ENCODE peak calls at places on chromosomes 1 and 21, in seven cellular contexts. One of them, this sample, is unnamed.

GRCh38 chr1:52358851-52359497 is 7.0 kb downstream of the CC2D1B start:
- DNase-seq in right atrium auricular region: no peak
- DNase-seq in AG09309: no peak
- DNase-seq in heart right ventricle: no peak
- DNase-seq in fibroblast of the aortic adventitia: no peak
- DNase-seq in cardiac fibroblast: no peak
- DNase-seq in colonic mucosa: no peak
- DNase-seq in this sample: no peak

GRCh38 chr1:65209005-65209885 is 61.2 kb downstream of the AK4 start:
- DNase-seq in right atrium auricular region: no peak
- DNase-seq in AG09309: no peak
- DNase-seq in heart right ventricle: no peak
- DNase-seq in fibroblast of the aortic adventitia: peak
- DNase-seq in cardiac fibroblast: peak
- DNase-seq in colonic mucosa: peak
- DNase-seq in this sample: peak

GRCh38 chr21:34545079-34545884 is 33.3 kb upstream of the KCNE1 start:
- DNase-seq in right atrium auricular region: peak
- DNase-seq in AG09309: no peak
- DNase-seq in heart right ventricle: no peak
- DNase-seq in fibroblast of the aortic adventitia: peak
- DNase-seq in cardiac fibroblast: peak
- DNase-seq in colonic mucosa: peak
- DNase-seq in this sample: peak

GRCh38 chr1:150877220-150877516 is 769 bp upstream of the ARNT start:
- DNase-seq in right atrium auricular region: no peak
- DNase-seq in AG09309: no peak
- DNase-seq in heart right ventricle: no peak
- DNase-seq in fibroblast of the aortic adventitia: no peak
- DNase-seq in cardiac fibroblast: no peak
- DNase-seq in colonic mucosa: no peak
- DNase-seq in this sample: no peak

GRCh38 chr1:112079446-112079845 is 90.0 kb upstream of the KCND3 start:
- DNase-seq in right atrium auricular region: no peak
- DNase-seq in AG09309: no peak
- DNase-seq in heart right ventricle: no peak
- DNase-seq in fibroblast of the aortic adventitia: no peak
- DNase-seq in cardiac fibroblast: no peak
- DNase-seq in colonic mucosa: no peak
- DNase-seq in this sample: no peak

GRCh38 chr1:78279051-78279450 is 211.7 kb upstream of the PTGFR start:
- DNase-seq in right atrium auricular region: no peak
- DNase-seq in AG09309: peak
- DNase-seq in heart right ventricle: no peak
- DNase-seq in fibroblast of the aortic adventitia: peak
- DNase-seq in cardiac fibroblast: peak
- DNase-seq in colonic mucosa: no peak
- DNase-seq in this sample: peak

GRCh38 chr1:218350909-218351616 is 5.9 kb downstream of the TGFB2 start:
- DNase-seq in right atrium auricular region: no peak
- DNase-seq in AG09309: no peak
- DNase-seq in heart right ventricle: no peak
- DNase-seq in fibroblast of the aortic adventitia: peak
- DNase-seq in cardiac fibroblast: peak
- DNase-seq in colonic mucosa: no peak
- DNase-seq in this sample: peak

GRCh38 chr21:41801256-41801655 is 34.4 kb upstream of the RIPK4 start:
- DNase-seq in right atrium auricular region: no peak
- DNase-seq in AG09309: no peak
- DNase-seq in heart right ventricle: no peak
- DNase-seq in fibroblast of the aortic adventitia: no peak
- DNase-seq in cardiac fibroblast: no peak
- DNase-seq in colonic mucosa: no peak
- DNase-seq in this sample: no peak

GRCh38 chr1:45266151-45266801 is 59.9 kb upstream of the ZSWIM5 start:
- DNase-seq in right atrium auricular region: peak
- DNase-seq in AG09309: peak
- DNase-seq in heart right ventricle: peak
- DNase-seq in fibroblast of the aortic adventitia: peak
- DNase-seq in cardiac fibroblast: peak
- DNase-seq in colonic mucosa: peak
- DNase-seq in this sample: peak

GRCh38 chr1:109255673-109256072 is 6.3 kb downstream of the CELSR2 start:
- DNase-seq in right atrium auricular region: no peak
- DNase-seq in AG09309: no peak
- DNase-seq in heart right ventricle: no peak
- DNase-seq in fibroblast of the aortic adventitia: no peak
- DNase-seq in cardiac fibroblast: no peak
- DNase-seq in colonic mucosa: no peak
- DNase-seq in this sample: no peak

GRCh38 chr1:109254621-109255096 is 5.3 kb downstream of the CELSR2 start:
- DNase-seq in right atrium auricular region: no peak
- DNase-seq in AG09309: no peak
- DNase-seq in heart right ventricle: no peak
- DNase-seq in fibroblast of the aortic adventitia: no peak
- DNase-seq in cardiac fibroblast: no peak
- DNase-seq in colonic mucosa: no peak
- DNase-seq in this sample: no peak

GRCh38 chr1:109255097-109255651 is 5.8 kb downstream of the CELSR2 start:
- DNase-seq in right atrium auricular region: no peak
- DNase-seq in AG09309: no peak
- DNase-seq in heart right ventricle: no peak
- DNase-seq in fibroblast of the aortic adventitia: no peak
- DNase-seq in cardiac fibroblast: no peak
- DNase-seq in colonic mucosa: no peak
- DNase-seq in this sample: no peak

GRCh38 chr1:109252893-109253802 is 3.8 kb downstream of the CELSR2 start:
- DNase-seq in right atrium auricular region: no peak
- DNase-seq in AG09309: no peak
- DNase-seq in heart right ventricle: no peak
- DNase-seq in fibroblast of the aortic adventitia: no peak
- DNase-seq in cardiac fibroblast: peak
- DNase-seq in colonic mucosa: no peak
- DNase-seq in this sample: no peak

GRCh38 chr1:109253803-109254620 is 4.7 kb downstream of the CELSR2 start:
- DNase-seq in right atrium auricular region: no peak
- DNase-seq in AG09309: no peak
- DNase-seq in heart right ventricle: no peak
- DNase-seq in fibroblast of the aortic adventitia: peak
- DNase-seq in cardiac fibroblast: peak
- DNase-seq in colonic mucosa: no peak
- DNase-seq in this sample: peak
- H3K4me3 ChIP-seq in right atrium auricular region: no peak
- H3K4me3 ChIP-seq in AG09309: no peak
- H3K4me3 ChIP-seq in heart right ventricle: no peak
- H3K4me3 ChIP-seq in fibroblast of the aortic adventitia: no peak
- H3K4me3 ChIP-seq in cardiac fibroblast: no peak
- H3K4me3 ChIP-seq in colonic mucosa: no peak
- H3K4me3 ChIP-seq in this sample: no peak

DNA sequence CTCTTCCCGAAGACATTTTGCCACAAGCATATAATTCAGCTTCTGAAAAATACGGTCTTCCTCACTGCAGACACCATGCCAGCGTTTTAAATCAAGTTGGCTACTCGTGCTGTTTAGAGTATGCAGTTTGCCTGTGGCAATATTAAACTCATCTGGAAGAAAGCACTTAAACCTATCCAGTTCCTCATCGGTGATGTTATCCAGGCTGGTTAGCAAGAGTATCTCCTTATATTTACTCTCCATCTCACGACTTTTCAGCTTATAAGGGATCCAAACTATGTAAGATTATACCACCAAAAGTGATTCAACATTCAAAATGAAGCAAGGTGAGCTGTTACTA is 9.7 kb upstream of the IFI16 start:
- DNase-seq in right atrium auricular region: no peak
- DNase-seq in AG09309: no peak
- DNase-seq in heart right ventricle: no peak
- DNase-seq in fibroblast of the aortic adventitia: no peak
- DNase-seq in cardiac fibroblast: no peak
- DNase-seq in colonic mucosa: no peak
- DNase-seq in this sample: no peak
- H3K4me3 ChIP-seq in right atrium auricular region: peak
- H3K4me3 ChIP-seq in AG09309: peak
- H3K4me3 ChIP-seq in heart right ventricle: peak
- H3K4me3 ChIP-seq in fibroblast of the aortic adventitia: peak
- H3K4me3 ChIP-seq in cardiac fibroblast: peak
- H3K4me3 ChIP-seq in colonic mucosa: peak
- H3K4me3 ChIP-seq in this sample: peak

DNA sequence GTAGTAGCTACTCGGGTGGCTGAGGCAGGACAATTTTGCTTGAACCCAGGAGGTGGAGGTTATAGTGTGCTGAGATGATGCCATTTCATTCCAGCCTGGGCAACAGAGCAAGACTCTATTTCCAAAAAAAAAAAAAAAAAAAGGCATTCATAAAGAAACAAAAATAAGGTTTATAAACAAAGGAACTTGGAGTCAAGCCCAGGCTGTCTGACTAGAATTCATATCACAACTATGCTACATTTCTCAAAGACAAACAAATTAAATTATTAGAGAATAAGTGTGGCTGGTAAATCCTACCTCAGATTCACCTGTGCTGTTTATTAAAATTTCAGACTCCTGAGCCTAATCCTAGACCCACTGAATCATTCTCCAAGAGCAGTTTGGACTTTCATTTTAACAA is 4.2 kb downstream of the GCLM start:
- DNase-seq in right atrium auricular region: no peak
- DNase-seq in AG09309: no peak
- DNase-seq in heart right ventricle: no peak
- DNase-seq in fibroblast of the aortic adventitia: peak
- DNase-seq in cardiac fibroblast: peak
- DNase-seq in colonic mucosa: no peak
- DNase-seq in this sample: peak
- H3K4me3 ChIP-seq in right atrium auricular region: no peak
- H3K4me3 ChIP-seq in AG09309: no peak
- H3K4me3 ChIP-seq in heart right ventricle: no peak
- H3K4me3 ChIP-seq in fibroblast of the aortic adventitia: no peak
- H3K4me3 ChIP-seq in cardiac fibroblast: no peak
- H3K4me3 ChIP-seq in colonic mucosa: no peak
- H3K4me3 ChIP-seq in this sample: no peak

DNA sequence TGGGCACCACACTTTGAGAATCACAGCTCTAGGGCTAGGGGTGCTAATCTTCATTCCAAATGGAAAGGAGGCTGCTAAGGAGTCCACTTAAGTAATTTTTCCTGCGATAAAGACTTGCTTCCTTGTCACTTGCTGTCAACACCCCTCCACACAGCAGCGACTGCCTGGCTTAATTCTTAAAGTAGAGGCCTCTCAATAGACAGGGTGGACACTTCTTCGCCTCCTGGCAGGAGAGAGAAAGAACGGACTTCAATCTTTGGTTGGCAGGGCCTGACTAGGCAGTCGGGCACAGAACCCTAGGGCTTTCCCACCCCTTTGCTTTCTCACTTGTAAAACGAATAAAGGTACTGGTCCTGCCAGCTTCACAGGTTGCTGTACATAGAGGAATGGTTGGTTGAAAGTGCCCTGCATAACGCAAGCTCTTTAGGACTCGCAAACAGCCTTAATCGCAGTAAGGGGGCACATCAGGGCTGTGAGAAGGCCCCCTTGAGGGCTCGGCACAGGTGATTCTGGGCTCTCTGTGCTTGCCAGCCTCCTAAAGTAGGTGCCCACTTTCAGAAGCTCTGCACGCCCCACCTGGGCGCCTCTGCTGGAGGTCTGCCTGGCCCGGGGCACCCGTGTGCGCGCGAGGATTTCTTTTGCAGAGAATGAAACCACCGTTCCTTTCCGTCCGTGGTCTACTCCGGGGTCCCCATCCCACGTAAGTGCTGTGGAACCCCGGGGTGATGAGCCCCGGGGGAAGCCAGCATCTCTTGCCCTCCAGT is 47.6 kb upstream of the CD34 start:
- DNase-seq in right atrium auricular region: no peak
- DNase-seq in AG09309: no peak
- DNase-seq in heart right ventricle: no peak
- DNase-seq in fibroblast of the aortic adventitia: no peak
- DNase-seq in cardiac fibroblast: no peak
- DNase-seq in colonic mucosa: no peak
- DNase-seq in this sample: no peak
- H3K4me3 ChIP-seq in right atrium auricular region: peak
- H3K4me3 ChIP-seq in AG09309: peak
- H3K4me3 ChIP-seq in heart right ventricle: peak
- H3K4me3 ChIP-seq in fibroblast of the aortic adventitia: peak
- H3K4me3 ChIP-seq in cardiac fibroblast: peak
- H3K4me3 ChIP-seq in colonic mucosa: peak
- H3K4me3 ChIP-seq in this sample: peak

GRCh38 chr1:156676450-156676819 is 772 bp downstream of the NES start:
- DNase-seq in right atrium auricular region: no peak
- DNase-seq in AG09309: no peak
- DNase-seq in heart right ventricle: no peak
- DNase-seq in fibroblast of the aortic adventitia: no peak
- DNase-seq in cardiac fibroblast: no peak
- DNase-seq in colonic mucosa: no peak
- DNase-seq in this sample: no peak
- H3K4me3 ChIP-seq in right atrium auricular region: peak
- H3K4me3 ChIP-seq in AG09309: peak
- H3K4me3 ChIP-seq in heart right ventricle: peak
- H3K4me3 ChIP-seq in fibroblast of the aortic adventitia: peak
- H3K4me3 ChIP-seq in cardiac fibroblast: peak
- H3K4me3 ChIP-seq in colonic mucosa: peak
- H3K4me3 ChIP-seq in this sample: peak

DNA sequence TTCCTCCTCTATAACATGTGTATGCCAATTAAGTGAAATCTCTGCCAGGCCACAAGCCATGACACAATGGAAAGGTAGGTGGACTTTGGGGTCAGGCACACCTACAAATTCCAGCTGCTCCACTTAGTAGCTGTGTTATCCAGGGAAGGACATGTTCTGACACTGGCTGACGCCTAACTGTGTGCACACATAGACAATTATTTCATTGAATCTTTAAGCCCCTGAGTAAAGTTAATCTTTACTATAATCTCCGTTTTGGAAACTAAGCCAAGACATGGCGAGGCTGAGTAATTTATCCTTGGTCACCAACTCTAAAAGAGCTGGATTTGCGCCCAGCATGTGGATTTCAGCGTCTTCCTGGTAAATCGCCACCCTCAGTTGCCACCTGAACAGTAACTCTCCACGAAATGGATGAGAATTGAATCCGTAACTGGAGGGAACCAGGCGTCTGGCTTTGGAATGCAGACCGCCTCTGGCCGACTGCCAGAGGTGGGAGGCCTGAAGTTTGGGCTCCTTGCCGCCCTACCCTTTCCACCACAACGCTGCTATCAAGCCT is 925 bp upstream of the SNRPE start:
- DNase-seq in right atrium auricular region: no peak
- DNase-seq in AG09309: peak
- DNase-seq in heart right ventricle: no peak
- DNase-seq in fibroblast of the aortic adventitia: peak
- DNase-seq in cardiac fibroblast: peak
- DNase-seq in colonic mucosa: peak
- DNase-seq in this sample: peak
- H3K4me3 ChIP-seq in right atrium auricular region: no peak
- H3K4me3 ChIP-seq in AG09309: no peak
- H3K4me3 ChIP-seq in heart right ventricle: peak
- H3K4me3 ChIP-seq in fibroblast of the aortic adventitia: peak
- H3K4me3 ChIP-seq in cardiac fibroblast: no peak
- H3K4me3 ChIP-seq in colonic mucosa: peak
- H3K4me3 ChIP-seq in this sample: no peak